ENCODE peak calls at places on chromosomes 7 and 10, in six cellular contexts. One of them, this sample, is unnamed.

GRCh38 chr7:139871276-139871675 is 42.2 kb downstream of the TBXAS1 start:
- DNase-seq in neuronal stem cell: no peak
- DNase-seq in IMR-90: peak; percentile 78
- DNase-seq in H9: no peak
- DNase-seq in H1: no peak
- DNase-seq in mesenchymal stem cell: peak; percentile 30
- DNase-seq in this sample: no peak

GRCh38 chr10:84531396-84531795 is 203.0 kb downstream of the CCSER2 start:
- DNase-seq in H9: no peak
- DNase-seq in neuronal stem cell: no peak
- DNase-seq in H1: no peak
- DNase-seq in mesenchymal stem cell: no peak
- DNase-seq in IMR-90: no peak
- DNase-seq in this sample: no peak

GRCh38 chr10:132492323-132493035 is 45.1 kb upstream of the INPP5A start:
- DNase-seq in H9: peak; percentile 22
- DNase-seq in neuronal stem cell: no peak
- DNase-seq in IMR-90: no peak
- DNase-seq in mesenchymal stem cell: no peak
- DNase-seq in H1: no peak
- DNase-seq in this sample: no peak

GRCh38 chr7:72028267-72028666 is 383.9 kb downstream of the CALN1 start:
- DNase-seq in IMR-90: no peak
- DNase-seq in H1: no peak
- DNase-seq in mesenchymal stem cell: no peak
- DNase-seq in H9: no peak
- DNase-seq in neuronal stem cell: no peak
- DNase-seq in this sample: no peak

GRCh38 chr10:109981641-109982040 is 26.1 kb upstream of the ADD3 start:
- DNase-seq in H1: no peak
- DNase-seq in mesenchymal stem cell: no peak
- DNase-seq in H9: no peak
- DNase-seq in neuronal stem cell: no peak
- DNase-seq in IMR-90: no peak
- DNase-seq in this sample: no peak

GRCh38 chr7:45663167-45663921 is 89.2 kb downstream of the ADCY1 start:
- DNase-seq in IMR-90: peak; percentile 12
- DNase-seq in H9: peak; percentile 70
- DNase-seq in neuronal stem cell: peak; percentile 8
- DNase-seq in mesenchymal stem cell: peak; percentile 20
- DNase-seq in H1: peak; percentile 9
- DNase-seq in this sample: peak; percentile 45

GRCh38 chr7:2820508-2820934 is 23.6 kb downstream of the GNA12 start:
- DNase-seq in H1: no peak
- DNase-seq in mesenchymal stem cell: peak; percentile 99
- DNase-seq in IMR-90: peak; percentile 97
- DNase-seq in neuronal stem cell: no peak
- DNase-seq in H9: no peak
- DNase-seq in this sample: peak; percentile 64

GRCh38 chr10:110425684-110426293 is 71.9 kb upstream of the DUSP5 start:
- DNase-seq in mesenchymal stem cell: peak; percentile 96
- DNase-seq in IMR-90: peak; percentile 99
- DNase-seq in H1: no peak
- DNase-seq in neuronal stem cell: no peak
- DNase-seq in H9: no peak
- DNase-seq in this sample: peak; percentile 49

GRCh38 chr7:28356619-28357018 is 55.7 kb upstream of the CREB5 start:
- DNase-seq in mesenchymal stem cell: no peak
- DNase-seq in H9: no peak
- DNase-seq in H1: no peak
- DNase-seq in neuronal stem cell: no peak
- DNase-seq in IMR-90: no peak
- DNase-seq in this sample: no peak

DNA sequence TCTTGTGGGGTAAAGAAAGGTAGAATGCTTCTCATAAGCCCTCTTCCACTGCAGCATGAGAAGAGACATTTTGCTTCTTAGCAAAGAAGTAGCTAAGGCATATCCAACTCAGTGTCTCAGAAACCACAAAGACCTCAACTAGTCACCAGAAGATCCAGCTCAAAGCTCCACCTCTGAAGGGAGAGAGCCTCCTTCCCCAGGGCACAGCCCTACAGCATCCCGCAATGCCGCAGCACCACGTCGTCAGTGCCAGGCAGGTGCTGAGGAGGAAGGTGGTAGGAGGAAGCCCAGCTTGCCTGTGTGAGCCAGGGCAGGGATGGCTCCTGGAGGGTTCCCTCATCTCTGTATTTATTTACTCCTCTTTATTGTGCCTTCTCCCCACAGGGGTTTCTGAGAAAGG is 385.6 kb upstream of the NPVF start:
- DNase-seq in IMR-90: no peak
- DNase-seq in H9: no peak
- DNase-seq in neuronal stem cell: no peak
- DNase-seq in H1: no peak
- DNase-seq in mesenchymal stem cell: no peak
- DNase-seq in this sample: no peak
- H2BK5ac ChIP-seq in IMR-90: no peak overlapping the region
- H2BK5ac ChIP-seq in H9: no peak overlapping the region
- H2BK5ac ChIP-seq in neuronal stem cell: no peak overlapping the region
- H2BK5ac ChIP-seq in H1: no peak overlapping the region
- H2BK5ac ChIP-seq in mesenchymal stem cell: no peak overlapping the region
- H2BK5ac ChIP-seq in this sample: no peak overlapping the region

GRCh38 chr10:65798133-65798532 is 1127.7 kb upstream of the LRRTM3 start:
- DNase-seq in H1: no peak
- DNase-seq in H9: no peak
- DNase-seq in mesenchymal stem cell: no peak
- DNase-seq in neuronal stem cell: no peak
- DNase-seq in IMR-90: no peak
- DNase-seq in this sample: no peak
- H2BK5ac ChIP-seq in H1: no peak overlapping the region
- H2BK5ac ChIP-seq in H9: no peak overlapping the region
- H2BK5ac ChIP-seq in mesenchymal stem cell: no peak overlapping the region
- H2BK5ac ChIP-seq in neuronal stem cell: no peak overlapping the region
- H2BK5ac ChIP-seq in IMR-90: no peak overlapping the region
- H2BK5ac ChIP-seq in this sample: no peak overlapping the region

GRCh38 chr10:62036186-62037081 is 134.9 kb downstream of the ARID5B start:
- DNase-seq in IMR-90: no peak
- DNase-seq in H1: no peak
- DNase-seq in mesenchymal stem cell: peak; percentile 37
- DNase-seq in neuronal stem cell: no peak
- DNase-seq in H9: peak; percentile 50
- DNase-seq in this sample: no peak
- H2BK5ac ChIP-seq in IMR-90: peak overlapping the region; percentile 84
- H2BK5ac ChIP-seq in H1: no peak overlapping the region
- H2BK5ac ChIP-seq in mesenchymal stem cell: no peak overlapping the region
- H2BK5ac ChIP-seq in neuronal stem cell: no peak overlapping the region
- H2BK5ac ChIP-seq in H9: no peak overlapping the region
- H2BK5ac ChIP-seq in this sample: no peak overlapping the region

DNA sequence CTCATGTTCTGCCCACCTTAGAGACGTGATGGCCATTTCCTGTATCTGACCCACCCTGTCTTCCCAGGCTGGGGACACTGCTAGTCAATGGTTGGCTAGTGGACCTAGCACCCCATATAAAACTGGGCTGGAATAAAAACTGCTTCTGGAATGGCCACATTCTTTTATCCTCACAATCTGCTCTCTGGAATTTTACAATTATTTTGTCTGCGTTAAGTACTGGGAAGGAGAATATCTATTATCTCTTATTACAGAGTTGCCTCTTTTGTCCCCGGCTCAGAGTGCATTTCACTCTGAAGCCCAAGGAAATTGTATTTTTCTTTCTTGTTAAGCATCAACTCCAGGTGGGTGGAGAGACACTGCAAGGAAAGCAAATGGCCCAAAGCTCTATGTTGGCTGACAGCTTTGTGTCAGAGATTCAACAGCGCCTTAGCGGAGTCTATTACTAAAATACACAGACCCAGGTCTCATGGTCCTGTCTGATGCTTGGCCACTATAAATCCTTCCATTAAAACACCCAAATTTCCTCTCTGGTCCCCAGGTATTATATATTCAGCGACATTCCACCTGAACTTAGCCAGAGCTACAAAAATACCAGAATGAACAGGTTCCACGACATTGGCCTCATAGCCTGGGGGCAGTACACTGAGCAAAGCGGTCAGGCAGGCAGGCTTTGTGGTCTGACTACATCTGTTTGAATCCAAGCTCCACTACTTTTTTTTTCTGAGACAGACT is 121.7 kb downstream of the PRPF18 start:
- DNase-seq in neuronal stem cell: no peak
- DNase-seq in IMR-90: no peak
- DNase-seq in H1: no peak
- DNase-seq in mesenchymal stem cell: peak; percentile 54
- DNase-seq in H9: no peak
- DNase-seq in this sample: peak; percentile 82
- H2BK5ac ChIP-seq in neuronal stem cell: no peak overlapping the region
- H2BK5ac ChIP-seq in IMR-90: peak overlapping the region; percentile 87
- H2BK5ac ChIP-seq in H1: peak overlapping the region; percentile 84
- H2BK5ac ChIP-seq in mesenchymal stem cell: peak overlapping the region; percentile 76
- H2BK5ac ChIP-seq in H9: no peak overlapping the region
- H2BK5ac ChIP-seq in this sample: peak overlapping the region; percentile 14

GRCh38 chr10:52650873-52651272 is 121.7 kb downstream of the MBL2 start:
- DNase-seq in IMR-90: no peak
- DNase-seq in neuronal stem cell: no peak
- DNase-seq in H1: no peak
- DNase-seq in H9: no peak
- DNase-seq in mesenchymal stem cell: no peak
- DNase-seq in this sample: no peak
- H2BK5ac ChIP-seq in IMR-90: no peak overlapping the region
- H2BK5ac ChIP-seq in neuronal stem cell: no peak overlapping the region
- H2BK5ac ChIP-seq in H1: no peak overlapping the region
- H2BK5ac ChIP-seq in H9: no peak overlapping the region
- H2BK5ac ChIP-seq in mesenchymal stem cell: no peak overlapping the region
- H2BK5ac ChIP-seq in this sample: no peak overlapping the region

GRCh38 chr10:29870522-29871044 is 188.8 kb downstream of the JCAD start:
- DNase-seq in H1: no peak
- DNase-seq in mesenchymal stem cell: no peak
- DNase-seq in H9: no peak
- DNase-seq in neuronal stem cell: no peak
- DNase-seq in IMR-90: no peak
- DNase-seq in this sample: no peak
- H2BK5ac ChIP-seq in H1: no peak overlapping the region
- H2BK5ac ChIP-seq in mesenchymal stem cell: no peak overlapping the region
- H2BK5ac ChIP-seq in H9: no peak overlapping the region
- H2BK5ac ChIP-seq in neuronal stem cell: no peak overlapping the region
- H2BK5ac ChIP-seq in IMR-90: peak overlapping the region; percentile 38
- H2BK5ac ChIP-seq in this sample: no peak overlapping the region

GRCh38 chr10:128522551-128523289 is 396.5 kb upstream of the MKI67 start:
- DNase-seq in mesenchymal stem cell: no peak
- DNase-seq in neuronal stem cell: no peak
- DNase-seq in H1: no peak
- DNase-seq in IMR-90: no peak
- DNase-seq in H9: no peak
- DNase-seq in this sample: no peak
- H2BK5ac ChIP-seq in mesenchymal stem cell: no peak overlapping the region
- H2BK5ac ChIP-seq in neuronal stem cell: no peak overlapping the region
- H2BK5ac ChIP-seq in H1: no peak overlapping the region
- H2BK5ac ChIP-seq in IMR-90: no peak overlapping the region
- H2BK5ac ChIP-seq in H9: no peak overlapping the region
- H2BK5ac ChIP-seq in this sample: no peak overlapping the region

GRCh38 chr10:101060951-101061813 is 607 bp upstream of the KAZALD1 start:
- DNase-seq in H1: peak; percentile 90
- DNase-seq in IMR-90: peak; percentile 91
- DNase-seq in mesenchymal stem cell: peak; percentile 92
- DNase-seq in neuronal stem cell: peak; percentile 97
- DNase-seq in H9: peak; percentile 96
- DNase-seq in this sample: peak; percentile 97
- H2BK5ac ChIP-seq in H1: peak overlapping the region; percentile 99
- H2BK5ac ChIP-seq in IMR-90: peak overlapping the region; percentile 99
- H2BK5ac ChIP-seq in mesenchymal stem cell: peak overlapping the region; percentile 98
- H2BK5ac ChIP-seq in neuronal stem cell: peak overlapping the region; percentile 98
- H2BK5ac ChIP-seq in H9: no peak overlapping the region
- H2BK5ac ChIP-seq in this sample: peak overlapping the region; percentile 98

DNA sequence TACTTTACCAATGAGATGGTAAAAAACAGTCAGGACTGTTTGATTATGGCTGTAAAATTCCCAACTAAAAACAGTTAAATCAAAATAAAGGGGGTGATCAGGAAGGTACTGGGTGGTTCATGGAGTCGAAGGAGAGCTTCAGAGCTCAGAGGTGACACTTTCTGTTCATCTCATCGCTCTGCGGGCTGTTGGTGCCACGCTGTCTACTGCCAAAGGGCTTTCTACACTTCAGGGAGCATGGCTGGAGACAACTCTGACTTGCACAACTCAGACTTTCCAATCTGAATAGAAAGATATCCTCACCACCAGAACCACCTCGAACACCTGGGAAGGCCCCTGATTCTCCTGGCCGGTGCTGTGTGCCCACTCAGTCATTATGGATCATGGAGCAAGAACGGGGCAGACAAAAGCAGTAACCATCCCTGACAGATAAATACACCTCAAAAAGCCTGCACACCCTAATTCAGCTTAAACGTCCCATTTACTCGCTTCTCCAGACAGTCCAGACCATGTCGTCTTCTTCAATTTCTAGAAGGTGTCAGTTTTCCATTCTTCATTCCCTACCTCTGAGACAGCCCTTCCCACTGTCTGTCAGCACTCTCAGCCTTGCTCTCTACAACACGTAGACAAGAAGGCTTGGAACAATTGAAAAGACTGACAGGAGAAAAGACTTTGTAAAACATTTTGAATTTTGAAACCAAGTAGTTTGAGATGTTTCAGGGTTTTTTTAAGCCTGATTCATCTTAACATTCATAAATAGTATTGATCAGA is 348.7 kb upstream of the NFE2L3 start:
- DNase-seq in IMR-90: no peak
- DNase-seq in mesenchymal stem cell: no peak
- DNase-seq in H9: no peak
- DNase-seq in H1: no peak
- DNase-seq in neuronal stem cell: no peak
- DNase-seq in this sample: no peak
- H2BK5ac ChIP-seq in IMR-90: no peak overlapping the region
- H2BK5ac ChIP-seq in mesenchymal stem cell: no peak overlapping the region
- H2BK5ac ChIP-seq in H9: no peak overlapping the region
- H2BK5ac ChIP-seq in H1: no peak overlapping the region
- H2BK5ac ChIP-seq in neuronal stem cell: no peak overlapping the region
- H2BK5ac ChIP-seq in this sample: no peak overlapping the region